ENCODE peak calls at places on chromosomes 3 and 15, in eight cellular contexts. B is right atrium auricular region, S is esophagus squamous epithelium, O is fibroblast of mammary gland, I is H1, T is uterus, A is AG09309, D is endothelial cell. H is an unnamed sample.

GRCh38 chr3:114270019-114270418 is 23.8 kb upstream of the TIGIT start:
- DNase-seq in B (no peak), S (no peak), O (no peak), I (no peak), T (no peak), A (no peak), D (no peak), H (no peak)

GRCh38 chr15:63587527-63587926 is 9.7 kb upstream of the FBXL22 start:
- DNase-seq in B (no peak), S (no peak), O (peak), I (no peak), T (no peak), A (no peak), D (no peak), H (no peak)

GRCh38 chr3:156341831-156342416 is 213.0 kb downstream of the SSR3 start:
- DNase-seq in B (no peak), S (no peak), O (no peak), I (no peak), T (no peak), A (no peak), D (no peak), H (peak)

GRCh38 chr3:121970047-121970446 is 52.0 kb downstream of the ILDR1 start:
- DNase-seq in B (no peak), S (no peak), O (peak), I (no peak), T (no peak), A (peak), D (no peak), H (no peak)

GRCh38 chr3:20256144-20256543 is 70.1 kb upstream of the SGO1 start:
- DNase-seq in B (no peak), S (no peak), O (no peak), I (no peak), T (no peak), A (no peak), D (no peak), H (no peak)

GRCh38 chr3:178671261-178672191 is 135.3 kb downstream of the KCNMB2 start:
- DNase-seq in B (no peak), S (no peak), O (peak), I (no peak), T (no peak), A (peak), D (no peak), H (no peak)

GRCh38 chr15:40098489-40099261 is 10.0 kb downstream of the BMF start:
- DNase-seq in B (peak), S (no peak), O (peak), I (no peak), T (peak), A (peak), D (no peak), H (peak)

GRCh38 chr15:29925227-29926082 is 103.2 kb upstream of the TJP1 start:
- DNase-seq in B (no peak), S (no peak), O (peak), I (peak), T (peak), A (peak), D (peak), H (peak)

GRCh38 chr3:82496890-82497560 is 735.6 kb upstream of the GBE1 start:
- DNase-seq in B (no peak), S (no peak), O (no peak), I (no peak), T (no peak), A (no peak), D (peak), H (no peak)

GRCh38 chr3:141797167-141797773 is 34.1 kb downstream of the GRK7 start:
- DNase-seq in B (peak), S (no peak), O (peak), I (peak), T (peak), A (no peak), D (peak), H (peak)

GRCh38 chr3:11662392-11662990 is 18.8 kb upstream of the VGLL4 start:
- DNase-seq in B (no peak), S (no peak), O (peak), I (no peak), T (no peak), A (no peak), D (no peak), H (no peak)

GRCh38 chr3:31613654-31614053 is 80.9 kb downstream of the STT3B start:
- DNase-seq in B (no peak), S (no peak), O (no peak), I (no peak), T (no peak), A (no peak), D (no peak), H (no peak)

GRCh38 chr15:51727141-51727897 is 10.1 kb downstream of the LYSMD2 start:
- DNase-seq in B (no peak), S (no peak), O (peak), I (no peak), T (no peak), A (no peak), D (no peak), H (no peak)

GRCh38 chr3:114365909-114366308 is 72.1 kb downstream of the TIGIT start:
- DNase-seq in B (no peak), S (no peak), O (no peak), I (no peak), T (no peak), A (no peak), D (no peak), H (no peak)

GRCh38 chr3:14415501-14415900 is 13.1 kb downstream of the SLC6A6 start:
- DNase-seq in B (no peak), S (no peak), O (peak), I (no peak), T (no peak), A (peak), D (no peak), H (no peak)

GRCh38 chr3:148648685-148649352 is 48.9 kb upstream of the AGTR1 start:
- DNase-seq in B (no peak), S (no peak), O (peak), I (no peak), T (no peak), A (peak), D (no peak), H (no peak)

GRCh38 chr3:26089249-26089648 is 299.4 kb downstream of the OXSM start:
- DNase-seq in B (no peak), S (no peak), O (no peak), I (no peak), T (no peak), A (no peak), D (no peak), H (no peak)

GRCh38 chr3:46524008-46524407 is 26.2 kb downstream of the RTP3 start:
- DNase-seq in B (no peak), S (no peak), O (no peak), I (no peak), T (no peak), A (no peak), D (no peak), H (no peak)

GRCh38 chr3:187165144-187165543 is 25.8 kb upstream of the RPL39L start:
- DNase-seq in B (no peak), S (no peak), O (peak), I (peak), T (no peak), A (no peak), D (peak), H (peak)

GRCh38 chr3:188978772-188979171 is 193.0 kb upstream of the TPRG1 start:
- DNase-seq in B (no peak), S (no peak), O (peak), I (no peak), T (peak), A (peak), D (no peak), H (no peak)

GRCh38 chr3:47692158-47692557 is 89.5 kb downstream of the SMARCC1 start:
- DNase-seq in B (no peak), S (no peak), O (no peak), I (no peak), T (no peak), A (no peak), D (no peak), H (no peak)

GRCh38 chr3:16788440-16789057 is 96.2 kb upstream of the PLCL2 start:
- DNase-seq in B (no peak), S (no peak), O (no peak), I (no peak), T (no peak), A (no peak), D (no peak), H (no peak)

GRCh38 chr15:98410328-98410727 is 238.0 kb upstream of the IGF1R start:
- DNase-seq in B (no peak), S (no peak), O (no peak), I (no peak), T (no peak), A (no peak), D (no peak), H (no peak)

GRCh38 chr15:99110093-99110492 is 5.2 kb downstream of the SYNM start:
- DNase-seq in B (no peak), S (no peak), O (no peak), I (no peak), T (no peak), A (no peak), D (no peak), H (no peak)

GRCh38 chr3:49397470-49397869 is 14.3 kb downstream of the RHOA start:
- DNase-seq in B (no peak), S (no peak), O (peak), I (no peak), T (no peak), A (no peak), D (no peak), H (no peak)

GRCh38 chr15:76942331-76942730 is 10.8 kb downstream of the RCN2 start:
- DNase-seq in B (no peak), S (no peak), O (no peak), I (no peak), T (no peak), A (no peak), D (no peak), H (no peak)

GRCh38 chr15:40046721-40047412 is 7.9 kb upstream of the SRP14 start:
- DNase-seq in B (peak), S (no peak), O (peak), I (no peak), T (no peak), A (no peak), D (no peak), H (no peak)

GRCh38 chr15:59294961-59295741 is 77.5 kb downstream of the MYO1E start:
- DNase-seq in B (no peak), S (no peak), O (peak), I (no peak), T (peak), A (peak), D (no peak), H (no peak)

GRCh38 chr3:156317457-156317856 is 197.1 kb downstream of the KCNAB1 start:
- DNase-seq in B (no peak), S (no peak), O (peak), I (no peak), T (no peak), A (no peak), D (no peak), H (no peak)

GRCh38 chr3:32437898-32438297 is 46.2 kb downstream of the CMTM7 start:
- DNase-seq in B (peak), S (no peak), O (no peak), I (no peak), T (no peak), A (no peak), D (no peak), H (no peak)

GRCh38 chr3:54008099-54008498 is 114.3 kb upstream of the CACNA2D3 start:
- DNase-seq in B (no peak), S (no peak), O (no peak), I (no peak), T (no peak), A (no peak), D (no peak), H (no peak)

GRCh38 chr15:92653836-92654524 is 1.6 kb downstream of the FAM174B start:
- DNase-seq in B (no peak), S (no peak), O (no peak), I (no peak), T (no peak), A (no peak), D (peak), H (peak)

GRCh38 chr15:50315814-50316630 is 39.0 kb downstream of the GABPB1 start:
- DNase-seq in B (no peak), S (no peak), O (peak), I (no peak), T (no peak), A (peak), D (no peak), H (peak)

GRCh38 chr3:72368331-72368975 is 479.8 kb downstream of the SHQ1 start:
- DNase-seq in B (no peak), S (no peak), O (peak), I (no peak), T (no peak), A (peak), D (no peak), H (no peak)

GRCh38 chr3:72352176-72352575 is 496.1 kb downstream of the SHQ1 start:
- DNase-seq in B (peak), S (no peak), O (no peak), I (no peak), T (no peak), A (no peak), D (no peak), H (no peak)

GRCh38 chr3:39000008-39000450 is 51.7 kb downstream of the SCN11A start:
- DNase-seq in B (no peak), S (no peak), O (peak), I (no peak), T (no peak), A (peak), D (no peak), H (peak)

GRCh38 chr15:85458764-85459163 is 78.4 kb downstream of the AKAP13 start:
- DNase-seq in B (no peak), S (no peak), O (peak), I (no peak), T (no peak), A (no peak), D (no peak), H (no peak)

GRCh38 chr3:11530153-11530721 is 113.5 kb downstream of the VGLL4 start:
- DNase-seq in B (peak), S (no peak), O (peak), I (no peak), T (no peak), A (peak), D (no peak), H (no peak)

GRCh38 chr15:41987925-41988275 is 15.5 kb upstream of the EHD4 start:
- DNase-seq in B (no peak), S (no peak), O (no peak), I (no peak), T (no peak), A (no peak), D (no peak), H (no peak)

GRCh38 chr15:100602822-100603393 is 519 bp downstream of the ASB7 start:
- DNase-seq in B (no peak), S (no peak), O (no peak), I (no peak), T (no peak), A (no peak), D (peak), H (peak)

GRCh38 chr15:88604972-88605506 is 16.1 kb upstream of the AEN start:
- DNase-seq in B (no peak), S (no peak), O (no peak), I (no peak), T (no peak), A (no peak), D (no peak), H (no peak)
- TF ChIP-seq CTCF in B (no peak), S (no peak), O (no peak), I (no peak), T (no peak), A (no peak), D (no peak), H (no peak)

GRCh38 chr3:22795917-22796316 is 407.2 kb upstream of the UBE2E2 start:
- DNase-seq in B (no peak), S (no peak), O (peak), I (no peak), T (no peak), A (no peak), D (no peak), H (no peak)
- TF ChIP-seq CTCF in B (no peak), S (no peak), O (no peak), I (no peak), T (no peak), A (no peak), D (no peak), H (no peak)

GRCh38 chr15:35439291-35439690 is 106.7 kb downstream of the DPH6 start:
- DNase-seq in B (no peak), S (no peak), O (peak), I (no peak), T (no peak), A (peak), D (no peak), H (no peak)

GRCh38 chr15:35442734-35443133 is 103.2 kb downstream of the DPH6 start:
- DNase-seq in B (no peak), S (no peak), O (no peak), I (no peak), T (no peak), A (no peak), D (no peak), H (no peak)

GRCh38 chr15:35436422-35436821 is 109.5 kb downstream of the DPH6 start:
- DNase-seq in B (no peak), S (no peak), O (no peak), I (no peak), T (no peak), A (no peak), D (no peak), H (no peak)

GRCh38 chr15:35440265-35440664 is 105.7 kb downstream of the DPH6 start:
- DNase-seq in B (no peak), S (no peak), O (no peak), I (no peak), T (no peak), A (no peak), D (no peak), H (no peak)

GRCh38 chr15:35437157-35437556 is 108.8 kb downstream of the DPH6 start:
- DNase-seq in B (no peak), S (no peak), O (peak), I (no peak), T (no peak), A (no peak), D (no peak), H (no peak)
- TF ChIP-seq CTCF in B (no peak), S (no peak), O (peak), I (no peak), T (no peak), A (peak), D (no peak), H (no peak)

GRCh38 chr3:13146643-13147143 is 73.5 kb upstream of the IQSEC1 start:
- DNase-seq in B (no peak), S (no peak), O (no peak), I (no peak), T (no peak), A (no peak), D (no peak), H (no peak)

GRCh38 chr3:13144163-13145023 is 71.2 kb upstream of the IQSEC1 start:
- DNase-seq in B (no peak), S (no peak), O (no peak), I (no peak), T (no peak), A (no peak), D (no peak), H (no peak)

GRCh38 chr3:13145826-13146642 is 72.8 kb upstream of the IQSEC1 start:
- DNase-seq in B (no peak), S (no peak), O (no peak), I (no peak), T (no peak), A (no peak), D (no peak), H (no peak)

GRCh38 chr3:13143381-13144004 is 70.3 kb upstream of the IQSEC1 start:
- DNase-seq in B (no peak), S (no peak), O (no peak), I (no peak), T (no peak), A (no peak), D (no peak), H (no peak)

GRCh38 chr3:13145131-13145825 is 72.0 kb upstream of the IQSEC1 start:
- DNase-seq in B (no peak), S (no peak), O (no peak), I (no peak), T (no peak), A (no peak), D (no peak), H (no peak)
- TF ChIP-seq CTCF in B (no peak), S (no peak), O (no peak), I (no peak), T (no peak), A (no peak), D (no peak), H (no peak)

GRCh38 chr3:194711913-194712312 is 26.2 kb downstream of the FAM43A start:
- DNase-seq in B (no peak), S (no peak), O (peak), I (no peak), T (no peak), A (peak), D (no peak), H (no peak)
- TF ChIP-seq CTCF in B (no peak), S (no peak), O (no peak), I (no peak), T (no peak), A (no peak), D (no peak), H (no peak)

DNA sequence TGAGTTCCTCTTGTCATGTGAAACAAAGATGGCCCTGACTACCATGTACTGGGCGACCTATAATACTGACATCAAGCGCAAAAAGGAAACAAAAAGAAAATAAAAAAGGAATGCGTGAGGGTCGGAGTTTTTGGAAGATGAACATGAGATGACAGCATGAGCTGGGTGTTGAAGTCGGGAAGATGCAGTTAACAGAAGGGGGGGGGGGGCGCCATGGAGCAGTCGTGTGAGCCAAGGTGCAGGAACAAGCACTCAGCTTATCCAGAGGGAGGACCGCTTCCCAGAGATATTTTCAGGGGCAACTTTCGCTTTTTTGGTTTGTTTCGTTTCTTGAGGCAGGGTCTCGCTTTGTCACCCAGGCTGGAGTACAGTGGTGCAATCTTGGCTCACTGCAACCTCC is 110.2 kb downstream of the RORA start:
- DNase-seq in B (no peak), S (no peak), O (no peak), I (peak), T (no peak), A (no peak), D (no peak), H (no peak)
- TF ChIP-seq CTCF in B (no peak), S (no peak), O (peak), I (peak), T (no peak), A (no peak), D (no peak), H (no peak)

DNA sequence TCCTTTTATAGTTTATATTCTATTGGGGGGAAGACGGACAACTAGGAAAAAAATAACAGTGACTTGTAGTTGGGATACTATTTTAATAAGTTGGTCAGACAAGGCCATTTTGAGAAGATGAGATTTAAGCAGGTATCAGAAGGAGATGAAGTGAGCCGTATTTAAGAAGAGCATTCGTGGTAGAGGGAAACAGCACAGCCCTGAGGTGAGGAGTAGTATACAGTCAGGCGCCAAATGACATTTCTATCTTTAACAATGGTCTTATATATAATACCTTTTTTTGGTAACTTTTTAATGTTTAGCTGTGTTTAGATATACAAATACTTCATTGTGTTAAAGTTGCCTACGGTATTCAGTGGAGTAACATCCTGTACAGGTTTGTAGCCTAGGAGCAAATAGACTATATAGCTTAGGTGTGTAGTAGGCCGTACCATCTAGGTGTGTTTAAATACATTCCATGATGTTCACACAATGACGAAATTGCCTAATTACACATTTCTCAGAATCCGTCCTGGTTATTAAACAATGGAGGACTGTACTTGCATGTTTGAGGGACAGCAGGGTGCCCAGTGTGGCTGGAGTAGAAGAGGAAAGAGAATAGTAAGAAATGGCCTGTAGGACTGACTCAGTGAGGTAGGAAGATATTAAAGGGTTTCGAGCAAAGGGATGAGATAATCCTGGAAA is 1.6 kb downstream of the NKTR start:
- DNase-seq in B (no peak), S (no peak), O (peak), I (no peak), T (no peak), A (no peak), D (no peak), H (no peak)
- TF ChIP-seq CTCF in B (no peak), S (no peak), O (peak), I (no peak), T (no peak), A (peak), D (no peak), H (peak)

GRCh38 chr3:152230367-152230766 is 38.4 kb upstream of the MBNL1 start:
- DNase-seq in B (no peak), S (no peak), O (no peak), I (no peak), T (no peak), A (no peak), D (no peak), H (no peak)

GRCh38 chr3:152232001-152232400 is 36.7 kb upstream of the MBNL1 start:
- DNase-seq in B (no peak), S (no peak), O (no peak), I (no peak), T (no peak), A (no peak), D (no peak), H (no peak)

GRCh38 chr3:152225176-152225575 is 43.6 kb upstream of the MBNL1 start:
- DNase-seq in B (no peak), S (no peak), O (no peak), I (no peak), T (no peak), A (no peak), D (no peak), H (no peak)

GRCh38 chr3:152232679-152233078 is 36.0 kb upstream of the MBNL1 start:
- DNase-seq in B (no peak), S (no peak), O (no peak), I (no peak), T (no peak), A (no peak), D (no peak), H (no peak)

GRCh38 chr3:152229692-152230091 is 39.0 kb upstream of the MBNL1 start:
- DNase-seq in B (no peak), S (no peak), O (no peak), I (no peak), T (no peak), A (no peak), D (no peak), H (no peak)
- TF ChIP-seq CTCF in B (peak), S (no peak), O (no peak), I (no peak), T (peak), A (no peak), D (no peak), H (no peak)

H was measured in GM20000.